ENCODE peak calls at places on chromosomes 6 and 20, in seven cellular contexts. C, T, Q, D, P, I and H are unnamed samples.

GRCh38 chr6:36912583-36912982 is 26.8 kb downstream of the C6orf89 start:
- DNase-seq in C (no peak), T (no peak), Q (peak; percentile 90), D (peak; percentile 89), P (no peak), I (no peak), H (no peak)

GRCh38 chr6:9083108-9083507 is 647.8 kb upstream of the SLC35B3 start:
- DNase-seq in C (no peak), T (no peak), Q (no peak), D (no peak), P (no peak), I (no peak), H (no peak)

GRCh38 chr20:32572271-32572968 is 12.7 kb downstream of the NOL4L start:
- DNase-seq in C (no peak), T (no peak), Q (no peak), D (no peak), P (no peak), I (no peak), H (no peak)

GRCh38 chr6:167898673-167899311 is 72.1 kb downstream of the AFDN start:
- DNase-seq in C (no peak), T (peak; percentile 53), Q (peak; percentile 63), D (peak; percentile 68), P (no peak), I (peak; percentile 66), H (no peak)

GRCh38 chr6:11727995-11728961 is 50.3 kb downstream of the ADTRP start:
- DNase-seq in C (no peak), T (no peak), Q (no peak), D (no peak), P (no peak), I (no peak), H (no peak)

GRCh38 chr20:47304287-47304686 is 52.2 kb downstream of the ZMYND8 start:
- DNase-seq in C (no peak), T (no peak), Q (peak; percentile 73), D (peak; percentile 72), P (no peak), I (no peak), H (no peak)

GRCh38 chr20:24049081-24049480 is 60.5 kb upstream of the GGTLC1 start:
- DNase-seq in C (no peak), T (no peak), Q (no peak), D (no peak), P (no peak), I (no peak), H (no peak)

GRCh38 chr6:44533221-44533820 is 145.8 kb downstream of the CDC5L start:
- DNase-seq in C (peak; percentile 12), T (no peak), Q (no peak), D (no peak), P (no peak), I (no peak), H (no peak)

GRCh38 chr6:166862287-166862977 is 93.9 kb downstream of the RNASET2 start:
- DNase-seq in C (peak; percentile 69), T (peak; percentile 80), Q (peak; percentile 18), D (no peak), P (peak; percentile 41), I (peak; percentile 6), H (peak; percentile 52)

GRCh38 chr20:41314386-41314785 is 3.1 kb downstream of the ZHX3 start:
- DNase-seq in C (no peak), T (no peak), Q (no peak), D (no peak), P (no peak), I (no peak), H (no peak)

GRCh38 chr6:12939314-12939713 is 222.7 kb downstream of the PHACTR1 start:
- DNase-seq in C (no peak), T (no peak), Q (no peak), D (no peak), P (no peak), I (no peak), H (no peak)

GRCh38 chr6:134421496-134421895 is 103.6 kb upstream of the SGK1 start:
- DNase-seq in C (no peak), T (no peak), Q (peak; percentile 77), D (peak; percentile 86), P (no peak), I (peak; percentile 16), H (no peak)

GRCh38 chr20:35742741-35743523 is 872 bp upstream of the RBM39 start:
- DNase-seq in C (no peak), T (peak; percentile 61), Q (peak; percentile 51), D (no peak), P (no peak), I (no peak), H (no peak)

GRCh38 chr20:56629464-56630085 is 469 bp downstream of the TFAP2C start:
- DNase-seq in C (no peak), T (no peak), Q (no peak), D (no peak), P (no peak), I (no peak), H (no peak)

GRCh38 chr6:132929141-132929540 is 114.8 kb downstream of the RPS12 start:
- DNase-seq in C (no peak), T (no peak), Q (no peak), D (peak; percentile 4), P (no peak), I (no peak), H (no peak)

GRCh38 chr6:52346503-52346902 is 15.4 kb upstream of the PAQR8 start:
- DNase-seq in C (no peak), T (no peak), Q (no peak), D (no peak), P (no peak), I (no peak), H (no peak)

GRCh38 chr6:12648171-12648570 is 68.4 kb upstream of the PHACTR1 start:
- DNase-seq in C (no peak), T (no peak), Q (no peak), D (no peak), P (no peak), I (no peak), H (no peak)

GRCh38 chr6:12886961-12887775 is 170.6 kb downstream of the PHACTR1 start:
- DNase-seq in C (peak; percentile 65), T (peak; percentile 9), Q (no peak), D (no peak), P (peak; percentile 54), I (no peak), H (no peak)

GRCh38 chr20:58449703-58450138 is 60.7 kb downstream of the VAPB start:
- DNase-seq in C (no peak), T (no peak), Q (no peak), D (no peak), P (no peak), I (no peak), H (no peak)

GRCh38 chr6:6277418-6277817 is 43.0 kb downstream of the F13A1 start:
- DNase-seq in C (no peak), T (no peak), Q (peak; percentile 56), D (no peak), P (no peak), I (peak; percentile 70), H (no peak)

GRCh38 chr6:3970097-3970496 is 108.8 kb downstream of the FAM217A start:
- DNase-seq in C (no peak), T (no peak), Q (no peak), D (no peak), P (no peak), I (no peak), H (no peak)
- H3K4ac ChIP-seq in C (no peak overlapping the region), T (no peak overlapping the region), Q (no peak overlapping the region), D (no peak overlapping the region), P (no peak overlapping the region), I (no peak overlapping the region), H (no peak overlapping the region)

DNA sequence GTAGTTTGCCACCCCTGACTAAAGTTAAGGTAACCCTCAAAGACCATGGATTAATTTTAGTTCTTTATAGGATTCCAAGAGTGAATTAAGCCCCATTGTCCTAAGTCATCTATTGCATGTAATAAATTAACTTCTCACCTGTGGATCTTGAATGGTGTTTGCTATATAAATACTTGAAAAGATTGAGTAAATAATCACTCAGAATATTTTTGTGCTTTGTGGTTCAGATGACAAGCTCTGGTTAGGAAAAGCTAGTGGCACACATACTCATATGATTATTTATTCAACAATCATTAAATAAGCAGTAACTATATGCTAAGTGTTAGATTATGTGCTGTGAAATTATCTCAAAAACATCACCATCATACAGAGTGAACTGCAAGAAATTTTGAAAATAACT is 203.2 kb downstream of the OGFRL1 start:
- DNase-seq in C (no peak), T (no peak), Q (no peak), D (no peak), P (no peak), I (no peak), H (no peak)
- H3K18ac ChIP-seq in C (no peak overlapping the region), T (no peak overlapping the region), Q (no peak overlapping the region), D (no peak overlapping the region), P (no peak overlapping the region), I (no peak overlapping the region), H (no peak overlapping the region)

DNA sequence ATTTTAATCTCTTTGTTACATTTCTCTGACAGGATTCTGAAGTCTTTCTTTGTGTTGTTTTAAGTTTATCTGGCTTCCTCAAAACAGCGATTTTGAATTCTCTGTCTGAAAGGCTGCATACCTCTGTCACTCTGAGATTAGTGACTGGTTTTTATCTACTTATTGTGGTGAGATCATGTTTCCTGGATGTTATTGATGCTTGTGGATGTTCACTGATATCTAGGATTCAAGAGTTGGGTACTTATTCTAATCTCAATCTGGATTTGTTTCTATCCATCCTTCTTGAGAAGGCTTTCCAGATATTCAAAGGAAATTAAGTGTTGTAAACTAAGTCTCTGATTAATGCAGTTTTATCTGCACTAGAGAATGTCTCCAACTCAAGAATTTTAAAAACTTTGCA is 1076.1 kb upstream of the ADGRB3 start:
- DNase-seq in C (no peak), T (no peak), Q (no peak), D (no peak), P (no peak), I (no peak), H (no peak)
- H3K23ac ChIP-seq in C (no peak overlapping the region), T (no peak overlapping the region), Q (no peak overlapping the region), D (no peak overlapping the region), P (no peak overlapping the region), I (no peak overlapping the region), H (no peak overlapping the region)

GRCh38 chr6:10486215-10486614 is 34.9 kb upstream of the GCNT2 start:
- DNase-seq in C (no peak), T (no peak), Q (no peak), D (no peak), P (no peak), I (no peak), H (no peak)
- H3K4ac ChIP-seq in C (no peak overlapping the region), T (no peak overlapping the region), Q (no peak overlapping the region), D (no peak overlapping the region), P (no peak overlapping the region), I (no peak overlapping the region), H (no peak overlapping the region)

GRCh38 chr6:157151029-157151428 is 172.3 kb downstream of the TMEM242 start:
- DNase-seq in C (no peak), T (no peak), Q (no peak), D (no peak), P (no peak), I (peak; percentile 99), H (no peak)
- H3K18ac ChIP-seq in C (no peak overlapping the region), T (no peak overlapping the region), Q (peak overlapping the region; percentile 40), D (peak overlapping the region; percentile 80), P (no peak overlapping the region), I (no peak overlapping the region), H (no peak overlapping the region)

GRCh38 chr6:95169790-95170189 is 407.5 kb upstream of the MANEA start:
- DNase-seq in C (no peak), T (no peak), Q (no peak), D (peak; percentile 28), P (no peak), I (no peak), H (no peak)
- H3K23ac ChIP-seq in C (no peak overlapping the region), T (no peak overlapping the region), Q (no peak overlapping the region), D (no peak overlapping the region), P (no peak overlapping the region), I (no peak overlapping the region), H (no peak overlapping the region)